ENCODE peak calls at places on chromosomes 2 and 18, in nine cellular contexts. J, Q, H, R, G, Y, M, E and O are unnamed samples.

GRCh38 chr2:242036653-242036950 is 167.1 kb downstream of the RTP5 start:
- DNase-seq in M (no peak), G (no peak), J (no peak), R (no peak), H (no peak), Q (no peak), E (no peak), Y (no peak), O (no peak)

GRCh38 chr2:105244443-105244842 is 2.9 kb downstream of the GPR45 start:
- DNase-seq in R (no peak), H (no peak), Y (no peak), Q (no peak), G (no peak), E (no peak), J (no peak), M (no peak), O (no peak)

GRCh38 chr18:59428018-59428417 is 69.0 kb upstream of the LMAN1 start:
- DNase-seq in Q (no peak), J (no peak), G (no peak), Y (no peak), M (no peak), H (no peak), E (no peak), R (no peak), O (no peak)

GRCh38 chr2:213187833-213188532 is 36.6 kb upstream of the IKZF2 start:
- DNase-seq in H (no peak), E (peak; percentile 13), Q (no peak), Y (peak; percentile 98), J (peak; percentile 73), R (peak; percentile 86), G (peak; percentile 31), M (peak; percentile 38), O (no peak)

GRCh38 chr2:223538920-223539440 is 63.2 kb downstream of the SCG2 start:
- DNase-seq in Y (peak; percentile 15), R (no peak), E (no peak), G (no peak), M (no peak), J (peak; percentile 57), Q (no peak), H (no peak), O (no peak)

GRCh38 chr2:22375094-22375493 is 1009.9 kb upstream of the KLHL29 start:
- DNase-seq in E (no peak), J (no peak), M (no peak), H (no peak), Y (peak; percentile 72), R (no peak), Q (no peak), G (no peak), O (no peak)

GRCh38 chr2:145546091-145546490 is 1026.2 kb upstream of the ZEB2 start:
- DNase-seq in E (no peak), H (no peak), J (peak; percentile 20), G (peak; percentile 53), M (no peak), Y (peak; percentile 46), Q (no peak), R (peak; percentile 17), O (no peak)

GRCh38 chr2:134668821-134669220 is 50.0 kb downstream of the TMEM163 start:
- DNase-seq in Q (peak; percentile 88), E (no peak), R (no peak), G (no peak), Y (no peak), M (no peak), H (no peak), J (no peak), O (no peak)

DNA sequence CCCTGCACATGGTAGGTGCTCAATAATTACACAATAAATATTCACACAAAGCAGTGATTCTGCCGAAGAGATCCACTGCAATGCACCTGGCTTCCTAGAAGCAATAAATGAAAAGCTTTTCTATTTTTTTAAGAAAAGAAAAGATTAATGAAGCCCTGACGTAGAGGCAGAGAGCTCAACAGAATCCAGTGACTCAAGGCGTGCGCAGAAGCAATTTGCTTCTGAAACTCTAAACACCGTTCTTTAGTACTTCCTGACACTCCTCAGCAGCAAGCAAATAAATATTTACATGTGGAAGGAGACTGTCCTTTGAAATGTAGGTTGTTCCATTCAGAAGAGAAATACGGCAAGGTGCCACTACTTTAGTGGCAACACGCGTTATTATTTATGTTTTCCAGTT is 126.1 kb upstream of the ZNF516 start:
- DNase-seq in H (no peak), Y (peak; percentile 7), G (no peak), M (no peak), E (no peak), Q (no peak), R (peak; percentile 11), J (no peak), O (no peak)
- H3K4me3 ChIP-seq in H (no peak overlapping the region), Y (no peak overlapping the region), G (no peak overlapping the region), M (peak overlapping the region; percentile 5), E (no peak overlapping the region), Q (no peak overlapping the region), R (no peak overlapping the region), J (peak overlapping the region; percentile 15), O (no peak overlapping the region)

GRCh38 chr2:60438136-60438535 is 115.3 kb downstream of the BCL11A start:
- DNase-seq in H (no peak), M (no peak), E (no peak), G (no peak), R (no peak), Y (no peak), Q (no peak), J (no peak), O (no peak)

GRCh38 chr2:60440761-60441160 is 112.7 kb downstream of the BCL11A start:
- DNase-seq in E (no peak), Q (no peak), G (peak; percentile 52), R (no peak), H (no peak), Y (no peak), M (no peak), J (no peak), O (no peak)

GRCh38 chr2:60438653-60439052 is 114.8 kb downstream of the BCL11A start:
- DNase-seq in M (no peak), H (no peak), Y (no peak), Q (no peak), E (no peak), R (no peak), G (no peak), J (no peak), O (no peak)

GRCh38 chr2:60440080-60440753 is 113.2 kb downstream of the BCL11A start:
- DNase-seq in E (no peak), Q (no peak), G (no peak), Y (no peak), R (no peak), M (no peak), H (no peak), J (no peak), O (no peak)

DNA sequence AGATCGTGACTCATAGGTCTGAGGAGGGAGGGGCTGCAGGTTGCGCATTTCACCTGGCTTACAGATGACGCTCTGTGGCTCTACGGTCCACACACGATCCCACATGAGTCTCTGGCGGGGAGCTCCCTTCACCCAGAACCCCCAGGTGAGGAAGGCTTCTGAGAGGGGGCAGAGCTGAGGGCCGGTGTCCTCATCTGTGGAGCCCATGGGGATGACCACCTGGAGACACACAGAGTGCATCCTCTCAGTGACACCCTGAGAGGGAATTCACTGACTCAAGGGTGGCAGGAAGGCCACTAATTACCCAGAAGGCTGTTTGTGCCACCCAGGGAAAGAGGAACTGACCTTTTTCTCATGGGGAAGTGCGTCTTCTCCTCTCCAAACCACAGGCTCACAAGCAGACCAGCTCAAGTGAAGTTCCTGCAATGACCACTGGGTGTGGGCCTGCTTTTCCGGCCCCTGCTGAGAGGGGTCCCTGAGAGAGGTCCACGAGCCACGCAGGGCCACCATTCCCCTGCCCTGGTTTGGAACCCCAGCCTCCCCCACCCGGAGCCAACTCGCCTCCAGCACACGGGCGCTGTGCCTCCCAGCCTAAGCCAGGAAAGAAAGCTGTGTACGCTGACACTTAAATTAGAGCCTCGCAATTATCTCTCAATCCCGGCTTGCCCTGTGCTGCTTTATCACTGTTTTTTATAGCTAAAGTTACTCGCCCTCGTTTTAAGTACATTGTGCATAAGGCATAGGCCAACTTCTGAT is 114.1 kb downstream of the BCL11A start:
- DNase-seq in Y (no peak), E (no peak), G (no peak), Q (no peak), H (no peak), J (peak; percentile 6), R (no peak), M (no peak), O (peak; percentile 94)
- H3K4me3 ChIP-seq in Y (no peak overlapping the region), E (no peak overlapping the region), G (no peak overlapping the region), Q (no peak overlapping the region), H (no peak overlapping the region), J (no peak overlapping the region), R (no peak overlapping the region), M (no peak overlapping the region), O (peak overlapping the region; percentile 10)

GRCh38 chr2:218710687-218711549 is at the start of gene TTLL4:
- DNase-seq in Q (peak; percentile 98), Y (peak; percentile 97), G (peak; percentile 96), E (peak; percentile 98), J (peak; percentile 98), M (peak; percentile 77), H (peak; percentile 100), R (peak; percentile 95), O (peak; percentile 92)

GRCh38 chr2:218711550-218711929 is 905 bp downstream of the TTLL4 start:
- DNase-seq in R (peak; percentile 59), Q (no peak), Y (no peak), G (no peak), J (peak; percentile 35), M (no peak), E (no peak), H (no peak), O (no peak)

GRCh38 chr2:218709906-218710305 is 729 bp upstream of the TTLL4 start:
- DNase-seq in Q (no peak), E (no peak), H (no peak), Y (no peak), M (no peak), R (no peak), G (no peak), J (no peak), O (no peak)

GRCh38 chr2:218708086-218708485 is 2.5 kb upstream of the TTLL4 start:
- DNase-seq in J (no peak), G (no peak), R (no peak), M (no peak), Q (no peak), Y (no peak), H (no peak), E (no peak), O (no peak)

GRCh38 chr2:218710334-218710686 is 325 bp upstream of the TTLL4 start:
- DNase-seq in R (no peak), H (no peak), M (no peak), G (no peak), Y (no peak), J (no peak), Q (no peak), E (no peak), O (no peak)
- H3K4me3 ChIP-seq in R (peak overlapping the region; percentile 55), H (peak overlapping the region; percentile 3), M (peak overlapping the region; percentile 94), G (no peak overlapping the region), Y (no peak overlapping the region), J (peak overlapping the region; percentile 52), Q (no peak overlapping the region), E (no peak overlapping the region), O (peak overlapping the region; percentile 94)

GRCh38 chr2:149595069-149595963 is 7.7 kb upstream of the MMADHC start:
- DNase-seq in Q (no peak), M (no peak), R (peak; percentile 31), H (no peak), Y (peak; percentile 51), E (no peak), J (no peak), G (peak; percentile 87), O (no peak)

GRCh38 chr2:149598014-149598395 is 10.4 kb upstream of the MMADHC start:
- DNase-seq in E (no peak), R (peak; percentile 17), G (no peak), J (peak; percentile 38), Y (no peak), H (peak; percentile 51), Q (no peak), M (no peak), O (no peak)

GRCh38 chr2:149596471-149596870 is 8.9 kb upstream of the MMADHC start:
- DNase-seq in J (no peak), R (no peak), Q (no peak), M (no peak), Y (no peak), G (no peak), H (no peak), E (no peak), O (no peak)

GRCh38 chr2:149597050-149598013 is 9.8 kb upstream of the MMADHC start:
- DNase-seq in M (peak; percentile 90), R (peak; percentile 91), G (peak; percentile 94), H (no peak), J (peak; percentile 91), E (peak; percentile 35), Y (peak; percentile 87), Q (peak; percentile 66), O (peak; percentile 52)

DNA sequence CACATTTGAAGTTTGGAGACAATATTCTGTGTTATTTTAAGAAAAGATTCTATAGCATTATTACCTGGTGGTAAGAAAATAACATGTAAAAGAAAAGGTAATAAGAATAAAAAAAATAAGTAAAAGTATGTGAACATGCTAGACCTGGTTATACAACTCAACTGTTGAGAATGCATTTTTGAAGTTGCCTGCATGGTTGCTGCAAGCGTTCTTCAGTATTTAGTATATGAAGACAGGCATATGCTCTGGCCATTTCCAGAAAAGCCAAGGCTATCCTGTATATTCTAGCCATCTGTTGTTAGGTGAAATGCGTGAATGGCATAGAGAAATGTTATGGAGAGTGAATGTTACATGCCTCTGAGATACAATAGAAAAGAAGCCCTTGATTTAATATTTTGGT is 6.8 kb upstream of the MMADHC start:
- DNase-seq in G (no peak), Y (no peak), Q (no peak), R (no peak), J (no peak), H (no peak), E (no peak), M (no peak), O (no peak)
- H3K4me3 ChIP-seq in G (no peak overlapping the region), Y (no peak overlapping the region), Q (no peak overlapping the region), R (no peak overlapping the region), J (no peak overlapping the region), H (no peak overlapping the region), E (no peak overlapping the region), M (no peak overlapping the region), O (no peak overlapping the region)